ENCODE peak calls at places on chromosomes 6 and 20, in six cellular contexts. E is RKO; Y is lower lobe of right lung; V is T-cell; L is nucleus accumbens; A is naive thymus-derived CD8-positive, alpha-beta T cell. Z is an unnamed sample.

GRCh38 chr20:41200446-41201202 is 63.3 kb downstream of the PLCG1 start:
- DNase-seq in L (no peak), V (no peak), A (no peak), E (no peak), Y (no peak), Z (no peak)

GRCh38 chr20:58829531-58829941 is 21.2 kb downstream of the GNAS-AS1 start:
- DNase-seq in A (no peak), E (no peak), L (no peak), Y (no peak), V (no peak), Z (no peak)

GRCh38 chr6:160005861-160006540 is 37.1 kb downstream of the IGF2R start:
- DNase-seq in E (no peak), V (no peak), L (no peak), Y (peak), A (no peak), Z (no peak)

GRCh38 chr6:31752739-31753319 is 9.6 kb upstream of the SAPCD1 start:
- DNase-seq in Y (no peak), E (peak), L (no peak), V (no peak), A (no peak), Z (no peak)

GRCh38 chr6:165686966-165687365 is 23.9 kb upstream of the PDE10A start:
- DNase-seq in A (no peak), Y (no peak), E (no peak), L (no peak), V (no peak), Z (no peak)

GRCh38 chr6:40894962-40895799 is 143.8 kb downstream of the UNC5CL start:
- DNase-seq in A (no peak), Y (peak), V (no peak), L (no peak), E (peak), Z (no peak)

GRCh38 chr6:30022189-30022588 is 38.9 kb upstream of the POLR1H start:
- DNase-seq in Y (no peak), E (no peak), A (no peak), L (no peak), V (no peak), Z (no peak)

GRCh38 chr6:150466196-150466595 is 97.4 kb downstream of the IYD start:
- DNase-seq in A (no peak), E (no peak), V (no peak), Y (no peak), L (no peak), Z (no peak)

GRCh38 chr6:137258170-137258569 is 39.0 kb upstream of the IFNGR1 start:
- DNase-seq in E (no peak), L (no peak), V (peak), Y (peak), A (no peak), Z (no peak)

GRCh38 chr6:144673807-144674206 is 388.7 kb downstream of the UTRN start:
- DNase-seq in A (no peak), L (no peak), E (no peak), Y (no peak), V (no peak), Z (no peak)

GRCh38 chr20:436476-436875 is 25.9 kb downstream of the TBC1D20 start:
- DNase-seq in A (no peak), V (no peak), Y (no peak), E (no peak), L (no peak), Z (no peak)

GRCh38 chr6:122569372-122569771 is 40.8 kb upstream of the PKIB start:
- DNase-seq in Y (no peak), E (no peak), L (no peak), A (no peak), V (no peak), Z (no peak)

GRCh38 chr20:4797275-4797674 is 75.6 kb downstream of the PRND start:
- DNase-seq in Y (no peak), E (no peak), L (no peak), A (no peak), V (no peak), Z (no peak)

GRCh38 chr20:1827974-1828785 is 67.0 kb upstream of the SIRPA start:
- DNase-seq in E (no peak), A (no peak), Y (no peak), V (no peak), L (peak), Z (no peak)

GRCh38 chr20:3340443-3340842 is 67.0 kb downstream of the DNAAF9 start:
- DNase-seq in Y (peak), E (no peak), L (peak), A (no peak), V (no peak), Z (no peak)